ENCODE peak calls at places on chromosome 12, in seven cellular contexts. F, D, X, V, R, U and S are unnamed samples.

GRCh38 chr12:64088431-64089349 is 133.4 kb downstream of the KICS2 start:
- DNase-seq in F (no peak), U (peak), X (peak), V (peak), R (peak), D (peak), S (peak)

GRCh38 chr12:107379852-107380567 is 286.7 kb upstream of the CRY1 start:
- DNase-seq in U (no peak), F (no peak), V (no peak), D (peak), X (no peak), R (no peak), S (no peak)

GRCh38 chr12:51246254-51246853 is 7.7 kb downstream of the DAZAP2 start:
- DNase-seq in R (peak), U (peak), X (no peak), D (peak), V (peak), F (no peak), S (no peak)

GRCh38 chr12:124334976-124335375 is 40.1 kb downstream of the RFLNA start:
- DNase-seq in U (no peak), X (no peak), V (no peak), D (no peak), R (no peak), F (no peak), S (peak)

GRCh38 chr12:120158351-120158750 is 36.2 kb downstream of the GCN1 start:
- DNase-seq in V (no peak), D (no peak), R (no peak), X (no peak), F (no peak), U (no peak), S (no peak)

GRCh38 chr12:128267246-128267622 is 264 bp downstream of the TMEM132C start:
- DNase-seq in X (no peak), D (no peak), U (no peak), F (no peak), R (no peak), V (no peak), S (no peak)

GRCh38 chr12:104507672-104508071 is 50.9 kb downstream of the CHST11 start:
- DNase-seq in D (no peak), F (no peak), U (peak), V (no peak), X (no peak), R (no peak), S (no peak)

GRCh38 chr12:4006743-4007142 is 133.5 kb upstream of the PARP11 start:
- DNase-seq in X (no peak), V (peak), R (no peak), F (no peak), D (no peak), U (no peak), S (no peak)

GRCh38 chr12:86597431-86597830 is 341.2 kb upstream of the MGAT4C start:
- DNase-seq in V (no peak), F (no peak), U (no peak), R (no peak), X (no peak), D (no peak), S (no peak)

DNA sequence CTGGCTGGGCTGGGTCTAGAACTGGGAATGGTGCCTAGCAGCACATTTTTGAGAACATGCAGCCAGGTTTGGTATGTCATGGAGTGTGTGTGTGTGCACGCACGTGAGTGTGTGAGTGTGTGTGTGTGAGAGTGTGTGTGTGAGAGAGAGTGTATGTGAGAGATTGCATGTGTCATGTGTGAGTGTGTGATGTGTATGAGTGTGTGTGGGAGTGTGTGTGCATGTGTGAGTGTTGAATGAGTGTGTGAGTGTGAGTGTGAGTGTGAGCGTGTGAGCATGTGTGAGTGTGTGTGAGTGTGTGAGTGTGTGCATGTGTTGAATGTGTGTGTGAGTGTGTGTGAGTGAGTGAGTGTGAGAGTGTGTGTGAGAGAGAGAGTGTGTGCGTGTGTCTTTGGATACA is 108.9 kb upstream of the ETV6 start:
- DNase-seq in F (no peak), D (no peak), V (no peak), U (no peak), X (no peak), R (no peak), S (no peak)
- H3K4ac ChIP-seq in F (peak), D (no peak), V (no peak), U (no peak), X (no peak), R (no peak), S (no peak)

DNA sequence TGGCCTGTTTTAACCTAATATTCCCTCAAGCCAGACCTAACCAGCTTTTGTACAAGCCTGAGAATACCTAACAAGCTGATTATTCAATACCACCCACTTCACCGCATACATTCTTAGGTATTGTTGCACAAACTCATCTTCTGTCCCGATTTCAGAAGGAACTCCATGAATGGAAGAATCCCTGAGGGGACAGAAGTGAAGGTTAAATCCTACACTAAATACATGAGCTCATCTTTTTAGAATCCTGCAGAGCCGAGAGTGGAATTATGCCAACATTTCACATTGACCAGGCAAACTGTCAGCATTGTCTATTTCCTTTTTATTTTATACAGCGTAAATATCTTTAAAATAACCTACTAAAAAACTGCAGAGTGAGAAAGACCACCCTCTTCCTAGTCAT is 140.7 kb upstream of the PRICKLE1 start:
- DNase-seq in D (peak), V (peak), U (no peak), R (peak), X (no peak), F (no peak), S (no peak)
- H3K4ac ChIP-seq in D (no peak), V (no peak), U (no peak), R (no peak), X (no peak), F (no peak), S (no peak)

DNA sequence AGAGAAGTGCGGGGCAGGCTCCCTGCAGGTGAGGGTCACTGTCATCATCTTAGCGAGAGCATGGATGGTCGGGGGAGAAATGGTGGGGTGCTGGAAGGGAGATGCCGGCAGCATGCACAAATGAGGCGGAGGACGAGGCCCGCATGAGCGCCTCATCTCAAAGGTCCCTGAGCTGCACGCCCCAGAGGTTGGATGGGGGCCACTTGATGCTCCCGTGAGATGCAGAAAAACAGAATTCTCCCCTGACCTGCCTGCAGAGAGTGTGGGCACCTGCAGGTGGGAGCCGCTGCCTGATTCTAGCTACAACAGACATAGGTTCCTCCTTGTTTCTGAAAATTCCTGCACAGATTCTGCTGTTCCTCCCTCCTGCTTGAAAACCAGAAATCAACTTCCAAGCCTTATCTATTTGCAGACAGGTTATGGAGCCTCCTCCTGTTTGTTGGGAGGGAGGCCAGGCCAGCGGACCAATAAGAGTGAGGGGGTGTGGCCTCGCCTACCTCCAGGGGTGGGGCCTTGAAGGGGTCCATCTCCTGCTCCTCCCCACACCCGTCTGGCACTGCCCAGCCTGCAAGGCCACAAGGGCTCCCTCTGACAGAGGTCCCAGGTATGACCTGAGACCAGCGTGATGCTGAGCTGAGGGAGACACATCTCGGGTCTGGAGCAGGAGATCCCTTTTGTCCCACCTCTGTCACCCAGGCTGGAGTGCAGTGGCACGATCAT is 67.2 kb downstream of the KDM2B start:
- DNase-seq in X (peak), F (peak), R (no peak), D (no peak), V (peak), U (peak), S (no peak)
- H3K4ac ChIP-seq in X (no peak), F (no peak), R (no peak), D (no peak), V (no peak), U (no peak), S (no peak)

DNA sequence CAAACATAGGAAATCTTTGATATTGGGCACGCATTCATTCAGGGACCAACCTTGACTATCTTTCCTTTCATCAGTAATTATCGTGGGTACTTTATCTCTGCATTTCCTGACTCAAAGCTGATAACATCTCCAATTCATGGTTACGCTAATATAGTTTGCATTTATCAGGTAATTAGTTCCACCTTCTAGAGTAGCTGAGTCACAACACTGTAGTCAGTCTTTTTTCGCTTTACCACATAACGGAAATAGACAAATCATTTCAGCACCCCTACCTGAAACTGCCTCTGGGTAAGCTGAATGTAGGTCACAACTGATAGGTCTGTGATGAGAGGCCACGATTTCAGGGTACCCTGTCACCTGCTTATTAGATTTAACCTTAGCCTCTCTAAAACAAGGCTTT is 36.7 kb upstream of the IL22 start:
- DNase-seq in D (no peak), X (no peak), U (peak), R (no peak), F (no peak), V (peak), S (no peak)
- H3K4ac ChIP-seq in D (no peak), X (no peak), U (no peak), R (no peak), F (no peak), V (no peak), S (no peak)

DNA sequence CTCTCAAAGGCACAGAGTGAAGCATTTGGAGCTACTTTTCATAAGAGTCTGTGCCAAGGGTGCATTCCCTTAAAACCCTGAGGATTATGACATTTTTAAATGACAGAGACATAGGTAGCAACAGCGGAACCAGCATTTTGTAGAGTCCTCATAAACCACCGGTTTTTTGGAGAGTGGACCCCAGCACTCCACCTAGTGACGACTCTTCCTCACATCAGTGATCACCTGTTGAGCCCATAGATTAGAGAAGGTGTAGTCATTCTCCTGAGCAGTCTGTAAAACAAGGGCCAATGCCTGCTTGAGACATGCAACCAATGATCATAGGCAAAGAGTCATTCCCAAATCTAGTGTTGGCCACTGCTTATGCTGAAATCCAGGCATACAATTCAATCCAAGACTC is 399.1 kb downstream of the GXYLT1 start:
- DNase-seq in F (no peak), X (peak), U (peak), D (no peak), V (no peak), R (no peak), S (no peak)
- H3K4ac ChIP-seq in F (no peak), X (no peak), U (no peak), D (no peak), V (no peak), R (no peak), S (no peak)

GRCh38 chr12:102054345-102054744 is 7.4 kb downstream of the WASHC3 start:
- DNase-seq in D (no peak), U (no peak), X (no peak), F (no peak), V (no peak), R (no peak), S (no peak)

GRCh38 chr12:102053062-102053349 is 8.8 kb downstream of the WASHC3 start:
- DNase-seq in D (no peak), F (no peak), U (no peak), R (no peak), X (no peak), V (no peak), S (no peak)

GRCh38 chr12:102051431-102051965 is 10.3 kb downstream of the WASHC3 start:
- DNase-seq in D (no peak), F (no peak), X (no peak), U (no peak), V (no peak), R (no peak), S (no peak)

GRCh38 chr12:102052192-102053061 is 9.4 kb downstream of the WASHC3 start:
- DNase-seq in U (no peak), F (no peak), R (no peak), X (peak), V (no peak), D (no peak), S (no peak)

GRCh38 chr12:102050660-102051430 is 10.9 kb downstream of the WASHC3 start:
- DNase-seq in U (no peak), F (no peak), V (no peak), D (no peak), X (no peak), R (no peak), S (no peak)
- H3K4ac ChIP-seq in U (no peak), F (no peak), V (no peak), D (no peak), X (no peak), R (no peak), S (no peak)

GRCh38 chr12:49887536-49888401 is 15.9 kb downstream of the FAIM2 start:
- DNase-seq in U (no peak), D (no peak), F (no peak), X (no peak), R (no peak), V (no peak), S (no peak)
- H3K4ac ChIP-seq in U (no peak), D (no peak), F (no peak), X (no peak), R (no peak), V (no peak), S (peak)

DNA sequence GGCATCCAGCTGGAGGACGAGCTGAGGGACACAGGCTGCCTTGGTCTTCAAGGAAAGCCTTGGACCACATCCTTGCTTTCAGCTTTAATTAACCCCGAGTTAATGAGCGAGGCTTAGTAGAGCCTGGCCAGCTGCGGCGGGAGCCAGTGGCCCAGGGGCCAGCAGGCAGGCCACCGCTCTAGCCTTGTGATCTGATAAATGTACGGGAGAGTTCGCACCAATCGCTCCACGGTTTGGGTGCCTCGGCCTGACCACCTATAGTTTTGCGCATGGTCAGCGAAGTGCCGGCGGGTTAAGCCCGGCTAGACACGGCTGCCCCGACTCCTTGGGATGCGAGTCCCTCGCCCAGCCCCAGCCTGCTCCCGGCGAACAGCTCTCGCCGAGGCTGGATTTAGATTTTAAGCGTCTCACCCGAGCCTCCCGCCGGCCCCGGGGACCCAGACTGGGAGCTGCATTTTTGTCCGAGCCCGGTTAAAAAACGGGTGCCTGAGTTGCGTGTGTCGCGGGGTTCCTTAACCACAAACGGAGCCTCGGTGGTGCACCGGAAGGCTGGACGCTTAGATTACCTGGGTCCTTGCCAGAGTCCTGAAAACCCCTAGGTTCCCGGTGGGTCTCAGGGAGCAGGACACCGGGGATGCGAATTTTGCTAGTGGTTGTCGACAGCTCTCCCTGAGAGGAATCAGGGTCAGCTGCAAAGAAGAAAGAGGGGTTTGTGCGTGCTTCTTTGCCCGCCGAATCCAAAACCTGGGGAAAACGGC is 2.9 kb upstream of the HOXC12 start:
- DNase-seq in X (no peak), V (no peak), U (no peak), F (peak), R (no peak), D (no peak), S (no peak)
- H3K4ac ChIP-seq in X (no peak), V (no peak), U (no peak), F (no peak), R (no peak), D (no peak), S (no peak)

DNA sequence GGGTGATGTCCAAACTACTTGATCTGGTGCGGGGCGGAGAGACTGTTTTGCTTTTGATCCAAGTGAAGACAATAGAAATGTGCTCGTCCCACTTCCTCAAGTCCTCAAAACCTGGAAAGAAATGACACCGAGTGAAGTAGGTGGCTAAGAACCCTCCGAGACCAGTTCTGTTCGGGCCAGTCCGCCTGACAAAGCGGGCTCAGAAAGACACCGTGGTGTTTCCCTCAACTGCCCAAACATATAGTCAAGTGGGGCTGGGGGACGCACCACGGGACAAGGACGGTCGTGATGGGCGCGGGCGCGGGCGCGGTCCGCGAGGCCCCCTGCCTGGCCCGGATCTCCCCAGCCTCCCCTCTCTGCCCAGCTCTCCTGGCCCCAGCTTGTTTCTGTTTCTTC is 1.6 kb downstream of the PHLDA1 start:
- DNase-seq in D (peak), R (peak), U (peak), X (no peak), F (no peak), V (peak), S (no peak)
- H3K4ac ChIP-seq in D (peak), R (peak), U (no peak), X (no peak), F (peak), V (peak), S (no peak)

DNA sequence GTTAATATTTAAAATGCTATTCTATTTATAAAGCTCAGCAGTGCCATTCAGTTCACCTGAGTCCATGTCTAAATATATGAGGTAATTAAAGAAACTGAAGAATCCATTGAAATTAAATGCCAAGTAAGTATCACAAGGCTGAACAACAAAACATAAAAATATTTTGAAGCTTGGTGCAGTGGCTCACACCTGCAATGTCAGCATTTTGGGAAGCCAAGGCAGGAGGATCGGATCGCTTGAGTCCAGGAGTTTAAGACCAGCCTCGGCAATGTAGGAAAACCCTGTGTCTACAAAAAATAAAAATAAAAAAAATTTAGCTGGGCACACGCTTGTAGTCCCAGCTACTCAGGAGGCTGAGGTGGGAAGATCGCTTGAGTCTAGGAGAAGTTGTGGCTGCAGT is 101.8 kb downstream of the OSBPL8 start:
- DNase-seq in D (no peak), X (no peak), V (no peak), R (no peak), U (no peak), F (no peak), S (no peak)
- H3K4ac ChIP-seq in D (no peak), X (no peak), V (no peak), R (no peak), U (no peak), F (no peak), S (no peak)